ENCODE peak calls at places on chromosome 20, in seven cellular contexts. One of them, this sample, is unnamed.

GRCh38 chr20:13649548-13649947 is 10.8 kb upstream of the TASP1 start:
- DNase-seq in thyroid gland: no peak
- DNase-seq in spleen: no peak
- DNase-seq in fibroblast of lung: peak
- DNase-seq in tibial nerve: peak
- DNase-seq in aorta: peak
- DNase-seq in heart left ventricle: peak
- DNase-seq in this sample: no peak

GRCh38 chr20:16575390-16576140 is 2.3 kb upstream of the KIF16B start:
- DNase-seq in thyroid gland: no peak
- DNase-seq in spleen: no peak
- DNase-seq in fibroblast of lung: no peak
- DNase-seq in tibial nerve: no peak
- DNase-seq in aorta: no peak
- DNase-seq in heart left ventricle: no peak
- DNase-seq in this sample: no peak

GRCh38 chr20:50215917-50216316 is 25.3 kb downstream of the CEBPB start:
- DNase-seq in thyroid gland: no peak
- DNase-seq in spleen: no peak
- DNase-seq in fibroblast of lung: no peak
- DNase-seq in tibial nerve: no peak
- DNase-seq in aorta: peak
- DNase-seq in heart left ventricle: no peak
- DNase-seq in this sample: no peak

GRCh38 chr20:199996-200395 is 10.5 kb upstream of the DEFB128 start:
- DNase-seq in thyroid gland: no peak
- DNase-seq in spleen: no peak
- DNase-seq in fibroblast of lung: peak
- DNase-seq in tibial nerve: no peak
- DNase-seq in aorta: no peak
- DNase-seq in heart left ventricle: no peak
- DNase-seq in this sample: peak

GRCh38 chr20:17364681-17365080 is 137.8 kb downstream of the PCSK2 start:
- DNase-seq in thyroid gland: no peak
- DNase-seq in spleen: no peak
- DNase-seq in fibroblast of lung: no peak
- DNase-seq in tibial nerve: no peak
- DNase-seq in aorta: no peak
- DNase-seq in heart left ventricle: no peak
- DNase-seq in this sample: no peak

GRCh38 chr20:22795897-22796296 is 211.5 kb upstream of the FOXA2 start:
- DNase-seq in thyroid gland: no peak
- DNase-seq in spleen: no peak
- DNase-seq in fibroblast of lung: peak
- DNase-seq in tibial nerve: peak
- DNase-seq in aorta: peak
- DNase-seq in heart left ventricle: peak
- DNase-seq in this sample: no peak

GRCh38 chr20:542777-543368 is 717 bp downstream of the CSNK2A1 start:
- DNase-seq in thyroid gland: peak
- DNase-seq in spleen: peak
- DNase-seq in fibroblast of lung: no peak
- DNase-seq in tibial nerve: no peak
- DNase-seq in aorta: no peak
- DNase-seq in heart left ventricle: peak
- DNase-seq in this sample: peak

GRCh38 chr20:7967199-7967844 is 27.1 kb upstream of the HAO1 start:
- DNase-seq in thyroid gland: no peak
- DNase-seq in spleen: no peak
- DNase-seq in fibroblast of lung: peak
- DNase-seq in tibial nerve: no peak
- DNase-seq in aorta: no peak
- DNase-seq in heart left ventricle: no peak
- DNase-seq in this sample: no peak

GRCh38 chr20:22462975-22463914 is 121.1 kb downstream of the FOXA2 start:
- DNase-seq in thyroid gland: no peak
- DNase-seq in spleen: no peak
- DNase-seq in fibroblast of lung: no peak
- DNase-seq in tibial nerve: no peak
- DNase-seq in aorta: no peak
- DNase-seq in heart left ventricle: no peak
- DNase-seq in this sample: no peak

GRCh38 chr20:32789896-32790750 is 27.9 kb downstream of the DNMT3B start:
- DNase-seq in thyroid gland: peak
- DNase-seq in spleen: peak
- DNase-seq in fibroblast of lung: peak
- DNase-seq in tibial nerve: peak
- DNase-seq in aorta: peak
- DNase-seq in heart left ventricle: peak
- DNase-seq in this sample: peak

GRCh38 chr20:44552950-44553908 is 29.1 kb upstream of the PKIG start:
- DNase-seq in thyroid gland: peak
- DNase-seq in spleen: no peak
- DNase-seq in fibroblast of lung: peak
- DNase-seq in tibial nerve: no peak
- DNase-seq in aorta: no peak
- DNase-seq in heart left ventricle: no peak
- DNase-seq in this sample: no peak

GRCh38 chr20:56393653-56394052 is 1.2 kb downstream of the CSTF1 start:
- DNase-seq in thyroid gland: no peak
- DNase-seq in spleen: no peak
- DNase-seq in fibroblast of lung: no peak
- DNase-seq in tibial nerve: no peak
- DNase-seq in aorta: no peak
- DNase-seq in heart left ventricle: no peak
- DNase-seq in this sample: no peak
- H3K4me3 ChIP-seq in thyroid gland: no peak
- H3K4me3 ChIP-seq in spleen: no peak
- H3K4me3 ChIP-seq in fibroblast of lung: peak
- H3K4me3 ChIP-seq in tibial nerve: no peak
- H3K4me3 ChIP-seq in aorta: no peak
- H3K4me3 ChIP-seq in heart left ventricle: no peak
- H3K4me3 ChIP-seq in this sample: peak

GRCh38 chr20:38895098-38895949 is 30.9 kb upstream of the FAM83D start:
- DNase-seq in thyroid gland: no peak
- DNase-seq in spleen: no peak
- DNase-seq in fibroblast of lung: no peak
- DNase-seq in tibial nerve: no peak
- DNase-seq in aorta: no peak
- DNase-seq in heart left ventricle: no peak
- DNase-seq in this sample: no peak

GRCh38 chr20:38892091-38892981 is 33.9 kb upstream of the FAM83D start:
- DNase-seq in thyroid gland: no peak
- DNase-seq in spleen: peak
- DNase-seq in fibroblast of lung: no peak
- DNase-seq in tibial nerve: no peak
- DNase-seq in aorta: no peak
- DNase-seq in heart left ventricle: no peak
- DNase-seq in this sample: peak

GRCh38 chr20:38894091-38894847 is 31.9 kb upstream of the FAM83D start:
- DNase-seq in thyroid gland: no peak
- DNase-seq in spleen: no peak
- DNase-seq in fibroblast of lung: peak
- DNase-seq in tibial nerve: no peak
- DNase-seq in aorta: no peak
- DNase-seq in heart left ventricle: peak
- DNase-seq in this sample: no peak

GRCh38 chr20:38893485-38894090 is 32.6 kb upstream of the FAM83D start:
- DNase-seq in thyroid gland: peak
- DNase-seq in spleen: peak
- DNase-seq in fibroblast of lung: peak
- DNase-seq in tibial nerve: no peak
- DNase-seq in aorta: peak
- DNase-seq in heart left ventricle: peak
- DNase-seq in this sample: peak

DNA sequence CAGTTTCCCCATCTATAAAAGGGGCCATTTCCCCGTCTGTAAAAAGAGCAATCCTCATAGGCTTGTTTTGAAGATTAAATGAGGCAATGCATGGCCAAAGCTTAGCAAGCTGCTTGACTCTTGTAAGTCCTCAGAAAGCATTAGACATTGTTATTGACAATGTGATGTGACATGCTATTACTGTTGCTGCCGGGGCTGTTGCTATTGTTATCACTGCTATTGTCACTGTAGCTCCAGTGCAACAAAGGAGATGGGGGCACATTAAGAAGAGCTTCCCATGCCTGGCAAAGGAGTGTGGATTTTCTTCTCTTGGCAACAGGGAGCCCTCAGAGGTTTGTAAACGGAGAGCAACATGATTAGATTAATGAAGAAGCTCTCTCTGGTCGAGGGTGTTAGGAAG is 33.2 kb upstream of the FAM83D start:
- DNase-seq in thyroid gland: no peak
- DNase-seq in spleen: no peak
- DNase-seq in fibroblast of lung: no peak
- DNase-seq in tibial nerve: no peak
- DNase-seq in aorta: no peak
- DNase-seq in heart left ventricle: no peak
- DNase-seq in this sample: no peak
- H3K4me3 ChIP-seq in thyroid gland: no peak
- H3K4me3 ChIP-seq in spleen: no peak
- H3K4me3 ChIP-seq in fibroblast of lung: no peak
- H3K4me3 ChIP-seq in tibial nerve: no peak
- H3K4me3 ChIP-seq in aorta: no peak
- H3K4me3 ChIP-seq in heart left ventricle: no peak
- H3K4me3 ChIP-seq in this sample: no peak

GRCh38 chr20:62116558-62117361 is 5.5 kb upstream of the LSM14B start:
- DNase-seq in thyroid gland: no peak
- DNase-seq in spleen: no peak
- DNase-seq in fibroblast of lung: no peak
- DNase-seq in tibial nerve: no peak
- DNase-seq in aorta: no peak
- DNase-seq in heart left ventricle: no peak
- DNase-seq in this sample: no peak

GRCh38 chr20:62111148-62111547 is 11.1 kb upstream of the LSM14B start:
- DNase-seq in thyroid gland: no peak
- DNase-seq in spleen: no peak
- DNase-seq in fibroblast of lung: no peak
- DNase-seq in tibial nerve: no peak
- DNase-seq in aorta: no peak
- DNase-seq in heart left ventricle: no peak
- DNase-seq in this sample: no peak

GRCh38 chr20:62114894-62115293 is 7.4 kb upstream of the LSM14B start:
- DNase-seq in thyroid gland: no peak
- DNase-seq in spleen: no peak
- DNase-seq in fibroblast of lung: no peak
- DNase-seq in tibial nerve: no peak
- DNase-seq in aorta: no peak
- DNase-seq in heart left ventricle: no peak
- DNase-seq in this sample: no peak

GRCh38 chr20:62117362-62117646 is 5.0 kb upstream of the LSM14B start:
- DNase-seq in thyroid gland: no peak
- DNase-seq in spleen: no peak
- DNase-seq in fibroblast of lung: no peak
- DNase-seq in tibial nerve: no peak
- DNase-seq in aorta: no peak
- DNase-seq in heart left ventricle: no peak
- DNase-seq in this sample: no peak

DNA sequence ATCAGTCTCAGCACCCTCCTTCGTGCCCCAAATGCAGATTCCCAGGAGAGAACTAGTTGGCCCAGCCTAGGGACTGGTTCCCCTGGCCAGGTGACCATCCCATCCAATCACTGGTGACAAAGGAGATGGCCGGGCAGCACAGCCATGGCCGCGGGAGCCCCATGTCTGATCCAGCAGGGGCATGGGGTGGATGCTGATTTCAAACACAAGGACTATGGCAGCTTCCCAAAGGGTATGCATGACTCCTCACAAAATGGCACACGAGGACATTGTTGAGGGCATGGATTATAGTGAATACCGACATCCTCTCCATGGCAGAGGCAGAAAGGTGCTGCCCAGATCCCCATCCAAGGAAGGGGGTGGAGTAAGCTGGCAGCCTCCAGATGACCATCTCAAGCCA is 9.9 kb upstream of the LSM14B start:
- DNase-seq in thyroid gland: no peak
- DNase-seq in spleen: no peak
- DNase-seq in fibroblast of lung: no peak
- DNase-seq in tibial nerve: no peak
- DNase-seq in aorta: no peak
- DNase-seq in heart left ventricle: no peak
- DNase-seq in this sample: no peak
- H3K4me3 ChIP-seq in thyroid gland: no peak
- H3K4me3 ChIP-seq in spleen: no peak
- H3K4me3 ChIP-seq in fibroblast of lung: no peak
- H3K4me3 ChIP-seq in tibial nerve: no peak
- H3K4me3 ChIP-seq in aorta: no peak
- H3K4me3 ChIP-seq in heart left ventricle: no peak
- H3K4me3 ChIP-seq in this sample: no peak

GRCh38 chr20:24950836-24951525 is 1.9 kb downstream of the CST7 start:
- DNase-seq in thyroid gland: no peak
- DNase-seq in spleen: peak
- DNase-seq in fibroblast of lung: no peak
- DNase-seq in tibial nerve: no peak
- DNase-seq in aorta: no peak
- DNase-seq in heart left ventricle: no peak
- DNase-seq in this sample: peak

GRCh38 chr20:24951536-24952047 is 2.5 kb downstream of the CST7 start:
- DNase-seq in thyroid gland: no peak
- DNase-seq in spleen: peak
- DNase-seq in fibroblast of lung: no peak
- DNase-seq in tibial nerve: no peak
- DNase-seq in aorta: no peak
- DNase-seq in heart left ventricle: no peak
- DNase-seq in this sample: no peak

GRCh38 chr20:24949756-24950127 is 673 bp downstream of the CST7 start:
- DNase-seq in thyroid gland: no peak
- DNase-seq in spleen: peak
- DNase-seq in fibroblast of lung: no peak
- DNase-seq in tibial nerve: no peak
- DNase-seq in aorta: no peak
- DNase-seq in heart left ventricle: no peak
- DNase-seq in this sample: no peak

GRCh38 chr20:24950128-24950835 is 1.2 kb downstream of the CST7 start:
- DNase-seq in thyroid gland: no peak
- DNase-seq in spleen: peak
- DNase-seq in fibroblast of lung: no peak
- DNase-seq in tibial nerve: no peak
- DNase-seq in aorta: no peak
- DNase-seq in heart left ventricle: no peak
- DNase-seq in this sample: no peak

DNA sequence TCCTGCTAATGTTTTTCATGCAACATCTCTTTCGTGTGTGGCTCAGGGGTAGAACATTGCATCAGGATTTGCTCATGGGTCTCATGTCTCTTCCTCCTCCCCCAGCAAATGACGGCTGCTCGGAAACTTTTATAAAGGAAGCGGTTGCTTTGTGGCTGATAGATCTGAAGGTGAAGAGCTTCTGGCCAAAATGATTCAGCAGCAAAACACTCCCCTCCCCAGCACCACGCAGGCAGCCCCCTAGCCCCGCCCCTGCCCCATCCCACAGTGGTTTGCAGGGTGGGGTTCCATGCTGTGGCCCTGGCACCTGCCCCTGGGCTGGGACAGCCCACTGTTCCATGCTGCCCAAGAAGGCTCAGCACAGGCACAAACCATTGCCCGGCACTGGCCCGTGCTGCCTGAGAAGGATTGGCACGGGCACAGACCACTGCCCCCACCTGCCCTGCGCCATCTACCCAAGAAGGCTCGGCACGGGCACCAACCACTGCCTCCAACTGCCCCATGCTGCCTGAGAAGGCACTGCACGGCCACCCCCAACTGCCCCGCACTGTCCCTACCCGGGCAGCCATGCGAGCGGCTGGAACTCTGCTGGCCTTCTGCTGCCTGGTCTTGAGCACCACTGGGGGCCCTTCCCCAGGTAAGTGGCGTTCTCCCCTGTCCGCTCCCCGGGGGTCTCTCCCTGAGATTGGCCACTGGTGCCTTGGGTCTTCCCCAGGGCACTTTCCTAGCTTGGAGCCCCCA is at the start of gene CST7:
- DNase-seq in thyroid gland: no peak
- DNase-seq in spleen: peak
- DNase-seq in fibroblast of lung: peak
- DNase-seq in tibial nerve: no peak
- DNase-seq in aorta: no peak
- DNase-seq in heart left ventricle: no peak
- DNase-seq in this sample: peak
- H3K4me3 ChIP-seq in thyroid gland: no peak
- H3K4me3 ChIP-seq in spleen: peak
- H3K4me3 ChIP-seq in fibroblast of lung: no peak
- H3K4me3 ChIP-seq in tibial nerve: no peak
- H3K4me3 ChIP-seq in aorta: no peak
- H3K4me3 ChIP-seq in heart left ventricle: no peak
- H3K4me3 ChIP-seq in this sample: peak